ENCODE peak calls at places on chromosomes 1 and 21, in nine cellular contexts. One of them, this sample, is unnamed.

GRCh38 chr1:159008744-159009188 is 941 bp upstream of the IFI16 start:
- DNase-seq in transverse colon: peak; percentile 49
- DNase-seq in heart left ventricle: no peak
- DNase-seq in adrenal gland: no peak
- DNase-seq in IMR-90: peak; percentile 16
- DNase-seq in H1: no peak
- DNase-seq in right lobe of liver: no peak
- DNase-seq in stomach: no peak
- DNase-seq in ovary: no peak
- DNase-seq in this sample: no peak

GRCh38 chr1:234530641-234531040 is 51.7 kb upstream of the TARBP1 start:
- DNase-seq in IMR-90: no peak
- DNase-seq in stomach: no peak
- DNase-seq in adrenal gland: no peak
- DNase-seq in heart left ventricle: no peak
- DNase-seq in ovary: no peak
- DNase-seq in H1: no peak
- DNase-seq in right lobe of liver: no peak
- DNase-seq in transverse colon: no peak
- DNase-seq in this sample: no peak

GRCh38 chr1:39829791-39830533 is 41.3 kb upstream of the BMP8B start:
- DNase-seq in adrenal gland: no peak
- DNase-seq in IMR-90: peak; percentile 40
- DNase-seq in heart left ventricle: no peak
- DNase-seq in H1: no peak
- DNase-seq in ovary: no peak
- DNase-seq in right lobe of liver: no peak
- DNase-seq in stomach: no peak
- DNase-seq in transverse colon: no peak
- DNase-seq in this sample: no peak

GRCh38 chr21:28699591-28700259 is 293.0 kb downstream of the LTN1 start:
- DNase-seq in stomach: no peak
- DNase-seq in transverse colon: no peak
- DNase-seq in right lobe of liver: no peak
- DNase-seq in IMR-90: no peak
- DNase-seq in heart left ventricle: no peak
- DNase-seq in H1: no peak
- DNase-seq in ovary: no peak
- DNase-seq in adrenal gland: no peak
- DNase-seq in this sample: no peak

GRCh38 chr1:32924881-32925344 is 23.7 kb upstream of the TMEM54 start:
- DNase-seq in transverse colon: peak; percentile 83
- DNase-seq in stomach: peak; percentile 44
- DNase-seq in heart left ventricle: no peak
- DNase-seq in right lobe of liver: no peak
- DNase-seq in adrenal gland: no peak
- DNase-seq in H1: no peak
- DNase-seq in IMR-90: no peak
- DNase-seq in ovary: no peak
- DNase-seq in this sample: no peak

GRCh38 chr1:117210831-117211261 is at the start of gene VTCN1:
- DNase-seq in right lobe of liver: no peak
- DNase-seq in heart left ventricle: no peak
- DNase-seq in stomach: peak; percentile 78
- DNase-seq in ovary: no peak
- DNase-seq in transverse colon: peak; percentile 33
- DNase-seq in H1: no peak
- DNase-seq in adrenal gland: no peak
- DNase-seq in IMR-90: no peak
- DNase-seq in this sample: no peak

GRCh38 chr1:236642763-236643162 is 38.4 kb upstream of the HEATR1 start:
- DNase-seq in stomach: no peak
- DNase-seq in right lobe of liver: no peak
- DNase-seq in adrenal gland: no peak
- DNase-seq in transverse colon: no peak
- DNase-seq in heart left ventricle: no peak
- DNase-seq in IMR-90: no peak
- DNase-seq in H1: no peak
- DNase-seq in ovary: no peak
- DNase-seq in this sample: no peak

GRCh38 chr21:40548134-40548533 is 298.8 kb downstream of the DSCAM start:
- DNase-seq in ovary: no peak
- DNase-seq in transverse colon: no peak
- DNase-seq in stomach: no peak
- DNase-seq in IMR-90: no peak
- DNase-seq in H1: peak; percentile 21
- DNase-seq in adrenal gland: no peak
- DNase-seq in heart left ventricle: no peak
- DNase-seq in right lobe of liver: no peak
- DNase-seq in this sample: no peak

GRCh38 chr21:17858764-17859163 is 39.6 kb upstream of the C21orf91 start:
- DNase-seq in ovary: no peak
- DNase-seq in transverse colon: no peak
- DNase-seq in adrenal gland: no peak
- DNase-seq in IMR-90: no peak
- DNase-seq in heart left ventricle: no peak
- DNase-seq in stomach: no peak
- DNase-seq in right lobe of liver: no peak
- DNase-seq in H1: no peak
- DNase-seq in this sample: no peak

GRCh38 chr1:2493691-2494322 is 17.7 kb downstream of the PLCH2 start:
- DNase-seq in adrenal gland: no peak
- DNase-seq in stomach: no peak
- DNase-seq in heart left ventricle: no peak
- DNase-seq in H1: no peak
- DNase-seq in transverse colon: no peak
- DNase-seq in ovary: no peak
- DNase-seq in right lobe of liver: peak; percentile 78
- DNase-seq in IMR-90: no peak
- DNase-seq in this sample: peak; percentile 29

GRCh38 chr1:245987577-245987976 is 519.5 kb downstream of the SMYD3 start:
- DNase-seq in IMR-90: no peak
- DNase-seq in transverse colon: no peak
- DNase-seq in ovary: no peak
- DNase-seq in right lobe of liver: no peak
- DNase-seq in H1: no peak
- DNase-seq in stomach: no peak
- DNase-seq in adrenal gland: no peak
- DNase-seq in heart left ventricle: no peak
- DNase-seq in this sample: no peak

DNA sequence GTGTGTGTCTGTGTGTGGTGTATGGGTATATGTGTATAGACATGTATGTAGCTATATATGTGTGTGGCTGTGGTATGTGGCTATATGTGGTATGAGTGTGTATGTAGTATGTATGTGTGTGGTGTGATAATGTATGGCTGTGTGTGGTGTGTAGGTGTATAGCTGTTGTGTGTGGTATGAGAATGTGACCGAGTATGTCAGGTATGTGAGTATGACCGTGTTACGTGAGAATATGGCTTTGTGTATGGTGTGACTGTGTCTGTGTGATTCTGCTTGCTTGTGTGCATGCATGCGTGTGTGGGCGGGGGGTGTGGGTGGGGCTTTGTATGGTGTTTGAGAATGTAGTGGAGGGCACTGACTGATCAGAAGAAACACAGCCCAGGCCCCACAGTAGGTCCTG is 3.5 kb downstream of the ZNF691 start:
- DNase-seq in ovary: no peak
- DNase-seq in transverse colon: no peak
- DNase-seq in right lobe of liver: no peak
- DNase-seq in adrenal gland: no peak
- DNase-seq in H1: no peak
- DNase-seq in stomach: no peak
- DNase-seq in IMR-90: no peak
- DNase-seq in heart left ventricle: no peak
- DNase-seq in this sample: no peak
- TF ChIP-seq POLR2A in ovary: no peak
- TF ChIP-seq POLR2A in transverse colon: no peak
- TF ChIP-seq POLR2A in right lobe of liver: no peak
- TF ChIP-seq POLR2A in adrenal gland: no peak
- TF ChIP-seq POLR2A in H1: no peak
- TF ChIP-seq POLR2A in stomach: no peak
- TF ChIP-seq POLR2A in IMR-90: no peak
- TF ChIP-seq POLR2A in heart left ventricle: no peak
- TF ChIP-seq POLR2A in this sample: no peak

GRCh38 chr1:54398963-54399528 is 7.1 kb downstream of the SSBP3 start:
- DNase-seq in stomach: no peak
- DNase-seq in heart left ventricle: no peak
- DNase-seq in ovary: no peak
- DNase-seq in H1: no peak
- DNase-seq in right lobe of liver: no peak
- DNase-seq in IMR-90: no peak
- DNase-seq in adrenal gland: no peak
- DNase-seq in transverse colon: no peak
- DNase-seq in this sample: no peak
- H3K36me3 ChIP-seq in stomach: peaks cover 63% of the 10 kb centered on the region
- H3K36me3 ChIP-seq in heart left ventricle: peaks cover 59% of the 10 kb centered on the region
- H3K36me3 ChIP-seq in ovary: no peaks in the 10 kb centered on the region
- H3K36me3 ChIP-seq in H1: peaks cover 88% of the 10 kb centered on the region
- H3K36me3 ChIP-seq in right lobe of liver: peaks cover 39% of the 10 kb centered on the region
- H3K36me3 ChIP-seq in IMR-90: peaks cover 55% of the 10 kb centered on the region
- H3K36me3 ChIP-seq in adrenal gland: no peaks in the 10 kb centered on the region
- H3K36me3 ChIP-seq in transverse colon: no peaks in the 10 kb centered on the region
- H3K36me3 ChIP-seq in this sample: no peaks in the 10 kb centered on the region

GRCh38 chr1:207034208-207034607 is 1.7 kb upstream of the C1orf116 start:
- DNase-seq in H1: no peak
- DNase-seq in heart left ventricle: no peak
- DNase-seq in ovary: no peak
- DNase-seq in right lobe of liver: no peak
- DNase-seq in stomach: no peak
- DNase-seq in IMR-90: no peak
- DNase-seq in adrenal gland: no peak
- DNase-seq in transverse colon: no peak
- DNase-seq in this sample: no peak

GRCh38 chr1:207033302-207033701 is 746 bp upstream of the C1orf116 start:
- DNase-seq in right lobe of liver: no peak
- DNase-seq in heart left ventricle: no peak
- DNase-seq in ovary: no peak
- DNase-seq in IMR-90: no peak
- DNase-seq in adrenal gland: no peak
- DNase-seq in stomach: no peak
- DNase-seq in transverse colon: no peak
- DNase-seq in H1: no peak
- DNase-seq in this sample: no peak

GRCh38 chr1:207031016-207031415 is 1.5 kb downstream of the C1orf116 start:
- DNase-seq in right lobe of liver: no peak
- DNase-seq in H1: no peak
- DNase-seq in ovary: no peak
- DNase-seq in transverse colon: no peak
- DNase-seq in IMR-90: no peak
- DNase-seq in heart left ventricle: no peak
- DNase-seq in stomach: no peak
- DNase-seq in adrenal gland: no peak
- DNase-seq in this sample: no peak

GRCh38 chr1:207031632-207032258 is 811 bp downstream of the C1orf116 start:
- DNase-seq in transverse colon: peak; percentile 82
- DNase-seq in right lobe of liver: peak; percentile 91
- DNase-seq in heart left ventricle: no peak
- DNase-seq in ovary: no peak
- DNase-seq in stomach: peak; percentile 87
- DNase-seq in adrenal gland: no peak
- DNase-seq in H1: no peak
- DNase-seq in IMR-90: no peak
- DNase-seq in this sample: no peak

DNA sequence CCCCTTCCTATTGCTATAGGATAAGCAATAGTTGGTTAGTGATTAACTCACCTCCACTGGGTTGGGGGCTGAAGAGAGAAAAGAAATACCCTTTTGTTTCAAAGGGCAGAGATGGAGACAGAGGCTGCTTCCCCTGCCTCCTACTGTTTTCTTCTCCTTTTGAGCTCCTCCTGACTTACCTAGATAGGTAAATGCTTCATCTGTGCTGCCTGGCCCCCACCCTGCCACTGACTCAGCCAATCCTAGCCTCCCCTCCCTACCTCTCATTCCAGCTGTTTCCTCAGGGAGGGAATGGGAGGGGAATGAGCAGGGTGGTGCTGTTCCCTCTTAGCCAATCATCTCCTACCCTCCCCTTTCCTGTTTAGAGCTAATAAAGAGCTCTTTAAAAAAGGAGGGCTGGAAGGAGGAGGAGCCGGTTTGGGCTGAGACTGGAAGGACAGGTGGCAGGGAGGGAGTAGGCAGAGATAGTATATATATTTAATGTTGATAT is at the start of gene C1orf116:
- DNase-seq in IMR-90: no peak
- DNase-seq in right lobe of liver: no peak
- DNase-seq in adrenal gland: no peak
- DNase-seq in stomach: peak; percentile 87
- DNase-seq in heart left ventricle: no peak
- DNase-seq in ovary: no peak
- DNase-seq in H1: peak; percentile 81
- DNase-seq in transverse colon: peak; percentile 88
- DNase-seq in this sample: no peak
- H3K4me3 ChIP-seq in IMR-90: no peak within 1 kb of the TSS
- H3K4me3 ChIP-seq in right lobe of liver: no peak within 1 kb of the TSS
- H3K4me3 ChIP-seq in adrenal gland: no peak within 1 kb of the TSS
- H3K4me3 ChIP-seq in stomach: peak within 1 kb of the TSS; percentile 45
- H3K4me3 ChIP-seq in heart left ventricle: no peak within 1 kb of the TSS
- H3K4me3 ChIP-seq in ovary: no peak within 1 kb of the TSS
- H3K4me3 ChIP-seq in H1: peak within 1 kb of the TSS; percentile 3
- H3K4me3 ChIP-seq in transverse colon: peak within 1 kb of the TSS; percentile 51
- H3K4me3 ChIP-seq in this sample: no peak within 1 kb of the TSS

GRCh38 chr1:3856923-3857790 is at the start of the genes CEP104 and DFFB:
- DNase-seq in transverse colon: peak; percentile 97
- DNase-seq in IMR-90: peak; percentile 67
- DNase-seq in H1: peak; percentile 94
- DNase-seq in ovary: peak; percentile 93
- DNase-seq in adrenal gland: peak; percentile 93
- DNase-seq in stomach: peak; percentile 98
- DNase-seq in right lobe of liver: peak; percentile 98
- DNase-seq in heart left ventricle: peak; percentile 83
- DNase-seq in this sample: peak; percentile 93
- TF ChIP-seq POLR2A in transverse colon: peak; percentile 74
- TF ChIP-seq POLR2A in IMR-90: no peak
- TF ChIP-seq POLR2A in H1: no peak
- TF ChIP-seq POLR2A in ovary: no peak
- TF ChIP-seq POLR2A in adrenal gland: peak; percentile 75
- TF ChIP-seq POLR2A in stomach: no peak
- TF ChIP-seq POLR2A in right lobe of liver: peak; percentile 73
- TF ChIP-seq POLR2A in heart left ventricle: peak; percentile 79
- TF ChIP-seq POLR2A in this sample: no peak

DNA sequence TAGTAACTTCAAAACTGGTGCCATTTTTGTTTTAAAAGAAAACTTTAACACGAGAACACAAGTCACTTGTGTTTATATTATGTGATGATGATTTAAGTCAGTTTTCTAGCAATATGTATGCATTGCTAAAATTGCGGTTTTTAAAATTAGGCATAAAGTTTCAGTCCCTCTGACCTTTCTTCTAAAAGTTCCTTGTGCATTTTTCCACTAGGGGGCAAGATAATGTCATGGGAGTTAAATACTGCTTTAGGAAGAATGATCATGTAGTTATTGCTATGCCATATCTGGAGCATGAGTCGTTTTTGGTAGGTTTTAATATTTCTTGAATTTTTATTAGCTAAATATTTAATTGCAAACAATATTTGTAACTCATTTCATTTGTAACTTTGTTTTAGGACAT is 10.7 kb downstream of the CDC7 start:
- DNase-seq in adrenal gland: no peak
- DNase-seq in H1: no peak
- DNase-seq in heart left ventricle: no peak
- DNase-seq in IMR-90: peak; percentile 68
- DNase-seq in right lobe of liver: no peak
- DNase-seq in transverse colon: no peak
- DNase-seq in ovary: no peak
- DNase-seq in stomach: no peak
- DNase-seq in this sample: no peak
- H3K36me3 ChIP-seq in adrenal gland: no peaks in the 10 kb centered on the region
- H3K36me3 ChIP-seq in H1: peaks cover 73% of the 10 kb centered on the region
- H3K36me3 ChIP-seq in heart left ventricle: no peaks in the 10 kb centered on the region
- H3K36me3 ChIP-seq in IMR-90: no peaks in the 10 kb centered on the region
- H3K36me3 ChIP-seq in right lobe of liver: no peaks in the 10 kb centered on the region
- H3K36me3 ChIP-seq in transverse colon: no peaks in the 10 kb centered on the region
- H3K36me3 ChIP-seq in ovary: no peaks in the 10 kb centered on the region
- H3K36me3 ChIP-seq in stomach: no peaks in the 10 kb centered on the region
- H3K36me3 ChIP-seq in this sample: no peaks in the 10 kb centered on the region